ENCODE peak calls at places on chromosomes 6 and 20, in seven cellular contexts. D is epithelial cell of prostate; F is CD8-positive, alpha-beta T cell; P is brain microvascular endothelial cell; Z is adrenal gland; S is GM23338; R is fibroblast of lung. G is an unnamed sample.

GRCh38 chr6:93849857-93850256 is 430.5 kb upstream of the EPHA7 start:
- DNase-seq in D (no peak), R (no peak), Z (no peak), S (no peak), F (no peak), P (peak), G (no peak)

GRCh38 chr6:68967549-68968300 is 332.6 kb downstream of the ADGRB3 start:
- DNase-seq in F (peak), S (peak), P (peak), R (peak), Z (peak), D (no peak), G (peak)

GRCh38 chr20:22207280-22207679 is 377.1 kb downstream of the FOXA2 start:
- DNase-seq in F (no peak), Z (no peak), S (no peak), P (no peak), R (no peak), D (no peak), G (no peak)

GRCh38 chr6:36459483-36459882 is 16.7 kb downstream of the KCTD20 start:
- DNase-seq in F (no peak), S (no peak), R (no peak), Z (no peak), D (no peak), P (no peak), G (no peak)

GRCh38 chr20:8073024-8073832 is 53.7 kb upstream of the TMX4 start:
- DNase-seq in D (peak), Z (no peak), F (no peak), P (peak), S (peak), R (peak), G (no peak)

GRCh38 chr20:52918311-52918710 is 53.8 kb upstream of the TSHZ2 start:
- DNase-seq in P (no peak), D (no peak), F (no peak), Z (no peak), R (peak), S (no peak), G (no peak)

GRCh38 chr6:343960-344815 is 47.4 kb upstream of the IRF4 start:
- DNase-seq in D (no peak), S (no peak), R (peak), P (no peak), F (no peak), Z (no peak), G (no peak)

GRCh38 chr6:19024737-19025136 is 637.6 kb downstream of the RNF144B start:
- DNase-seq in F (no peak), D (no peak), R (peak), S (peak), Z (no peak), P (peak), G (no peak)

GRCh38 chr6:317068-317451 is 24.8 kb downstream of the DUSP22 start:
- DNase-seq in F (no peak), R (no peak), D (no peak), Z (no peak), P (no peak), S (no peak), G (no peak)

GRCh38 chr6:148867851-148868250 is 121.0 kb downstream of the UST start:
- DNase-seq in F (no peak), R (no peak), P (no peak), D (no peak), S (no peak), Z (no peak), G (no peak)

GRCh38 chr6:98832282-98833100 is 1.9 kb upstream of the POU3F2 start:
- DNase-seq in Z (peak), D (peak), F (no peak), S (peak), R (peak), P (peak), G (peak)

GRCh38 chr6:28648878-28649375 is 123.2 kb downstream of the GPX5 start:
- DNase-seq in F (no peak), P (peak), R (no peak), S (peak), Z (no peak), D (no peak), G (no peak)

GRCh38 chr20:31717478-31717946 is 5.2 kb downstream of the BCL2L1 start:
- DNase-seq in D (no peak), F (no peak), P (no peak), R (no peak), Z (no peak), S (no peak), G (no peak)

GRCh38 chr6:36999467-37000125 is 5.9 kb upstream of the FGD2 start:
- DNase-seq in P (no peak), R (no peak), D (no peak), F (no peak), Z (no peak), S (no peak), G (no peak)

GRCh38 chr6:90045535-90045934 is 151.3 kb downstream of the GJA10 start:
- DNase-seq in S (no peak), P (no peak), F (no peak), Z (no peak), R (peak), D (no peak), G (no peak)
- H3K27ac ChIP-seq in S (no peak), P (no peak), F (no peak), Z (no peak), R (no peak), D (no peak), G (no peak)

DNA sequence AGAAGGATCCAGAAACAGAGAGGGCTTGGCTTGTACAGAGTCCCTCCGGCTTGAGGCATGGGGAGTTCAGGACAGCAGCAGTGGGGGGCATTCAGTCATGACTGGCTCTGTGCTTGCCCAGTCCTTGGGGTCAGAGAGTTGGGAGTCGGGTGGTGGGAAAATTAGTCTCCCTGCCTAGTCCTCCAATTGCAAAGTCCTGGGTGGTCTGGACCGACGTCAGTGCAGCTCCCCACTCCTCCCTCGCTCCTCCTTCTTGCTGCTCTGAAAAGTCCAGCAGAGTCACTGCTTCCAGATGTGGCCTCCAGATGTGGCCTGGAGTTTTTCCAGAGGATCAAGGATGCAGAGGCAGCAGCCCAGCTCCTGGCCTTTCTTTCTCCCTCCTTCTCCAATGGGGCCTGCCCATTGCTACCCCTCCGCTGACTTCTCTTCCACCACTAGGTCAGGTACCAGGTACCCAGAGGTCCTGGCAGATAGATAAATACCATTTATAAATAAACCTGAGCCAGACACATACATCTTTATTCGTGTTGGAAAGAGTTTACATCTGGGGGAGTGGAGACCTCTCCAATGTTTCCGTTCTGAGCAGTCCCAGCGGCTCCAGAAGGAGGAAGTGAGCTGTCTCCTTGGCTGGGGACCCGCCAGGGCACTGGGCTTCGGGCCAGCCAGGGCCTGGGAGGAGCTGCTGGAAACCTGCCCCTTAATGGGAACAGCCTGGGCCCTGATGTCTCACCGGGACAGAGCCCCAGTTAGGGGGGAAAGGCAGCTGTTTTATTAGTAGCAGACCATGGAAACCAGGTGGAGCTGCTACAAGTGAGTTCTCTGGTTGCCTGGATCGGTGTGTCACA is 49.0 kb upstream of the RNF24 start:
- DNase-seq in S (peak), F (no peak), R (peak), Z (peak), D (no peak), P (peak), G (no peak)
- H3K27ac ChIP-seq in S (no peak), F (no peak), R (peak), Z (no peak), D (peak), P (peak), G (no peak)

GRCh38 chr20:63835031-63835858 is 4.2 kb upstream of the ZBTB46 start:
- DNase-seq in F (no peak), P (peak), R (peak), Z (peak), S (peak), D (peak), G (peak)
- H3K27ac ChIP-seq in F (no peak), P (no peak), R (no peak), Z (no peak), S (no peak), D (no peak), G (peak)

GRCh38 chr6:131366223-131366622 is 206.8 kb upstream of the ARG1 start:
- DNase-seq in S (no peak), P (no peak), D (no peak), Z (no peak), R (no peak), F (no peak), G (no peak)

GRCh38 chr6:131362696-131363095 is 210.3 kb upstream of the ARG1 start:
- DNase-seq in D (no peak), Z (no peak), P (no peak), S (no peak), F (no peak), R (no peak), G (no peak)

GRCh38 chr6:131367206-131367873 is 205.7 kb upstream of the ARG1 start:
- DNase-seq in R (no peak), Z (no peak), S (no peak), P (no peak), D (no peak), F (no peak), G (no peak)

DNA sequence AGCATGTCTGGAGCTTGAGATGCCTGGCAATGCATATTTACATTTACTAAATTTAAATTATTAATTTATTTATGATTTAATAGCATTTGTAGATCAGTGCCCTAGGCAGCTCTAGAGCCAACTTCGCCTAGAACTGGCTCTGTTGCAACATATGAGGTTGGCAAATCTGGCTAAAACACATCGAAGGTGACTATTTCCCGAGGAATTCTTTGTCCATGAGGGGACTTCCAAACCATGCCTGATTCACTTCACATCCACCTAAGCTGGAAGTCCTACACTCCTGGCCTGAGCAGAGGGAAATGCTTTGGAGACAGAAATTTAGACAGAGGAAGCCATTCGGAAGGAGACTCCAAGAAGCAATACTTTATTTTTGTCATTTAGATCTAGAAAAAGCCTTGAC is 211.0 kb upstream of the ARG1 start:
- DNase-seq in F (no peak), D (no peak), R (peak), Z (no peak), P (no peak), S (no peak), G (no peak)
- H3K27ac ChIP-seq in F (no peak), D (no peak), R (no peak), Z (no peak), P (no peak), S (no peak), G (no peak)